ENCODE peak calls at places on chromosomes 7 and 10, in six cellular contexts. O, S, E, X, G and T are unnamed samples.

GRCh38 chr10:30352377-30352776 is 3.3 kb upstream of the MTPAP start:
- DNase-seq in G (no peak), O (no peak), X (no peak), S (no peak), E (no peak), T (no peak)

GRCh38 chr10:13402016-13402415 is 53.9 kb upstream of the SEPHS1 start:
- DNase-seq in E (no peak), O (no peak), G (no peak), S (no peak), X (no peak), T (no peak)

GRCh38 chr10:78991187-78991586 is 77.6 kb upstream of the ZMIZ1 start:
- DNase-seq in E (no peak), X (peak), S (no peak), G (peak), O (peak), T (no peak)

GRCh38 chr10:6120691-6121090 is 31.9 kb downstream of the RBM17 start:
- DNase-seq in E (no peak), S (no peak), X (no peak), O (no peak), G (no peak), T (no peak)

GRCh38 chr10:125209591-125210373 is 49.4 kb upstream of the CTBP2 start:
- DNase-seq in E (peak), S (no peak), O (no peak), X (no peak), G (no peak), T (peak)

GRCh38 chr7:129466796-129467195 is 32.6 kb downstream of the STRIP2 start:
- DNase-seq in G (no peak), S (no peak), O (no peak), X (no peak), E (no peak), T (no peak)

GRCh38 chr10:18216482-18216881 is 76.3 kb downstream of the CACNB2 start:
- DNase-seq in S (no peak), G (peak), O (no peak), E (no peak), X (peak), T (peak)

GRCh38 chr7:138869353-138869752 is 71.4 kb upstream of the ATP6V0A4 start:
- DNase-seq in S (no peak), X (no peak), G (no peak), O (no peak), E (no peak), T (no peak)

GRCh38 chr7:45446195-45446944 is 127.8 kb upstream of the ADCY1 start:
- DNase-seq in O (peak), E (no peak), S (no peak), G (peak), X (no peak), T (no peak)

GRCh38 chr10:43921881-43922280 is 273.2 kb upstream of the ZNF32 start:
- DNase-seq in G (no peak), O (no peak), E (no peak), X (no peak), S (no peak), T (no peak)

GRCh38 chr7:36949711-36950600 is 225.7 kb upstream of the AOAH start:
- DNase-seq in O (no peak), S (no peak), E (no peak), G (no peak), X (no peak), T (no peak)

GRCh38 chr10:34607894-34608293 is 207.2 kb downstream of the PARD3 start:
- DNase-seq in G (peak), O (no peak), E (no peak), X (no peak), S (no peak), T (no peak)

GRCh38 chr7:39948375-39948774 is 1.7 kb upstream of the CDK13 start:
- DNase-seq in G (no peak), X (no peak), O (no peak), E (no peak), S (no peak), T (no peak)

GRCh38 chr10:13848530-13849425 is 262.0 kb downstream of the PRPF18 start:
- DNase-seq in E (no peak), O (no peak), G (no peak), S (no peak), X (no peak), T (no peak)

GRCh38 chr7:100722480-100723212 is 2.4 kb downstream of the EPO start:
- DNase-seq in X (no peak), G (no peak), E (no peak), S (no peak), O (no peak), T (no peak)

GRCh38 chr10:62188021-62188616 is 80.5 kb downstream of the RTKN2 start:
- DNase-seq in S (no peak), X (no peak), O (no peak), E (no peak), G (no peak), T (no peak)

GRCh38 chr10:128096486-128097199 is 29.6 kb downstream of the MKI67 start:
- DNase-seq in G (no peak), S (no peak), X (no peak), E (no peak), O (no peak), T (no peak)

GRCh38 chr7:74002474-74003017 is 25.4 kb upstream of the ELN start:
- DNase-seq in S (no peak), X (peak), O (peak), E (no peak), G (peak), T (peak)

GRCh38 chr7:22331704-22332103 is 25.2 kb downstream of the RAPGEF5 start:
- DNase-seq in O (no peak), E (no peak), G (no peak), X (no peak), S (no peak), T (no peak)

GRCh38 chr10:97048649-97049427 is 136.9 kb downstream of the SLIT1 start:
- DNase-seq in O (no peak), E (no peak), X (no peak), G (no peak), S (no peak), T (no peak)

GRCh38 chr7:17963281-17963680 is 23.0 kb upstream of the SNX13 start:
- DNase-seq in G (no peak), X (no peak), E (no peak), O (no peak), S (no peak), T (no peak)

GRCh38 chr7:31646969-31647368 is 40.0 kb upstream of the PPP1R17 start:
- DNase-seq in E (no peak), X (no peak), O (no peak), S (no peak), G (no peak), T (no peak)

GRCh38 chr10:121853950-121854349 is 73.9 kb downstream of the ATE1 start:
- DNase-seq in G (no peak), X (no peak), E (no peak), S (no peak), O (no peak), T (no peak)

GRCh38 chr10:69866688-69867461 is 65.2 kb downstream of the COL13A1 start:
- DNase-seq in X (peak), S (no peak), G (peak), O (no peak), E (peak), T (peak)